ENCODE peak calls at places on chromosomes 13 and 19, in five cellular contexts. B is T-helper 1 cell; L is GOT3; M is iPS-NIHi11; R is stimulated activated CD4-positive, alpha-beta T cell treated with anti-CD3 and anti-CD28 coated beads, Interleukin-2, amount 100 ng/mL, for 48 hours. G is an unnamed sample.

GRCh38 chr13:49214917-49215376 is 5.2 kb upstream of the MLNR start:
- DNase-seq in B (no peak), L (no peak), M (peak), R (peak), G (peak)

GRCh38 chr19:19320362-19321142 is at the start of the genes MAU2 and SUGP1:
- DNase-seq in B (peak), L (peak), M (peak), R (peak), G (peak)

GRCh38 chr13:34159946-34160345 is 342.0 kb downstream of the RFC3 start:
- DNase-seq in B (no peak), L (no peak), M (no peak), R (no peak), G (no peak)

GRCh38 chr13:24228852-24229458 is 68.4 kb downstream of the SPATA13 start:
- DNase-seq in B (no peak), L (no peak), M (peak), R (no peak), G (peak)

GRCh38 chr19:49953376-49953775 is 7.6 kb downstream of the SIGLEC11 start:
- DNase-seq in B (no peak), L (no peak), M (no peak), R (no peak), G (peak)

GRCh38 chr13:27977476-27978300 is 8.6 kb upstream of the CDX2 start:
- DNase-seq in B (no peak), L (no peak), M (no peak), R (no peak), G (no peak)

GRCh38 chr13:25717798-25718197 is 334.0 kb downstream of the SHISA2 start:
- DNase-seq in B (no peak), L (no peak), M (no peak), R (no peak), G (no peak)

GRCh38 chr13:63693696-63694095 is 2278.0 kb upstream of the PCDH20 start:
- DNase-seq in B (no peak), L (no peak), M (no peak), R (no peak), G (no peak)

GRCh38 chr13:112824429-112824828 is 134.6 kb downstream of the ATP11A start:
- DNase-seq in B (no peak), L (no peak), M (no peak), R (no peak), G (no peak)

GRCh38 chr13:50387124-50387581 is 371.9 kb downstream of the KCNRG start:
- DNase-seq in B (peak), L (no peak), M (peak), R (peak), G (peak)

GRCh38 chr13:37914781-37915391 is 45.3 kb upstream of the TRPC4 start:
- DNase-seq in B (no peak), L (no peak), M (no peak), R (no peak), G (no peak)

GRCh38 chr19:49395581-49396407 is 7.7 kb downstream of the KASH5 start:
- DNase-seq in B (no peak), L (no peak), M (peak), R (no peak), G (no peak)

GRCh38 chr19:1168877-1169791 is 4.9 kb downstream of the SBNO2 start:
- DNase-seq in B (no peak), L (peak), M (peak), R (no peak), G (no peak)

GRCh38 chr13:26653310-26653709 is 95.8 kb downstream of the WASF3 start:
- DNase-seq in B (no peak), L (no peak), M (no peak), R (no peak), G (no peak)

GRCh38 chr13:27076411-27076810 is 95.2 kb downstream of the USP12 start:
- DNase-seq in B (no peak), L (no peak), M (no peak), R (no peak), G (no peak)

GRCh38 chr13:66506979-66507378 is 723.2 kb downstream of the PCDH9 start:
- DNase-seq in B (no peak), L (no peak), M (no peak), R (no peak), G (no peak)

GRCh38 chr13:50448535-50448981 is 394.9 kb downstream of the DLEU7 start:
- DNase-seq in B (no peak), L (no peak), M (no peak), R (no peak), G (no peak)

GRCh38 chr13:27001705-27002104 is 169.9 kb downstream of the USP12 start:
- DNase-seq in B (no peak), L (no peak), M (no peak), R (no peak), G (no peak)

GRCh38 chr19:2084993-2085720 is 11.0 kb downstream of the MOB3A start:
- DNase-seq in B (peak), L (no peak), M (no peak), R (peak), G (peak)

GRCh38 chr19:39408392-39409206 is 2.0 kb downstream of the ZFP36 start:
- DNase-seq in B (no peak), L (no peak), M (no peak), R (no peak), G (no peak)

GRCh38 chr13:29582171-29582570 is 13.3 kb downstream of the SLC7A1 start:
- DNase-seq in B (no peak), L (no peak), M (no peak), R (no peak), G (no peak)

GRCh38 chr13:42612021-42612765 is 38.2 kb downstream of the TNFSF11 start:
- DNase-seq in B (no peak), L (no peak), M (no peak), R (no peak), G (no peak)

GRCh38 chr19:55083004-55083850 is 7.6 kb downstream of the EPS8L1 start:
- DNase-seq in B (no peak), L (no peak), M (no peak), R (no peak), G (no peak)

GRCh38 chr13:48761256-48761655 is 107.5 kb downstream of the CYSLTR2 start:
- DNase-seq in B (no peak), L (no peak), M (no peak), R (no peak), G (no peak)